ENCODE peak calls at places on chromosomes 1 and 21, in five cellular contexts. Z is OCI-LY7, I is fibroblast of lung, S is DND-41, Y is PC-9. A is an unnamed sample. For H3K79me2, the result is how much of the 10 kb centered on the place peaks cover.

GRCh38 chr1:234702342-234703000 is 92.5 kb upstream of the IRF2BP2 start:
- DNase-seq in Z (no peak), I (no peak), S (no peak), Y (no peak), A (peak)

GRCh38 chr1:49297783-49298182 is 521.1 kb upstream of the BEND5 start:
- DNase-seq in Z (no peak), I (no peak), S (no peak), Y (no peak), A (no peak)

GRCh38 chr21:43866233-43866632 is 1.2 kb downstream of the AGPAT3 start:
- DNase-seq in Z (peak), I (peak), S (peak), Y (no peak), A (peak)

GRCh38 chr1:17663646-17664045 is 91.5 kb upstream of the ACTL8 start:
- DNase-seq in Z (peak), I (no peak), S (no peak), Y (no peak), A (no peak)

GRCh38 chr1:221992427-221992826 is 250.5 kb upstream of the DUSP10 start:
- DNase-seq in Z (no peak), I (no peak), S (no peak), Y (no peak), A (no peak)

GRCh38 chr1:90959352-90960206 is 62.3 kb downstream of the ZNF644 start:
- DNase-seq in Z (no peak), I (peak), S (no peak), Y (no peak), A (no peak)

GRCh38 chr1:217534566-217534965 is 96.3 kb downstream of the GPATCH2 start:
- DNase-seq in Z (no peak), I (peak), S (no peak), Y (no peak), A (peak)

GRCh38 chr1:184152502-184152901 is 101.0 kb downstream of the TSEN15 start:
- DNase-seq in Z (no peak), I (peak), S (no peak), Y (no peak), A (no peak)

GRCh38 chr1:31891280-31891679 is 46.9 kb downstream of the PTP4A2 start:
- DNase-seq in Z (no peak), I (no peak), S (no peak), Y (no peak), A (peak)

DNA sequence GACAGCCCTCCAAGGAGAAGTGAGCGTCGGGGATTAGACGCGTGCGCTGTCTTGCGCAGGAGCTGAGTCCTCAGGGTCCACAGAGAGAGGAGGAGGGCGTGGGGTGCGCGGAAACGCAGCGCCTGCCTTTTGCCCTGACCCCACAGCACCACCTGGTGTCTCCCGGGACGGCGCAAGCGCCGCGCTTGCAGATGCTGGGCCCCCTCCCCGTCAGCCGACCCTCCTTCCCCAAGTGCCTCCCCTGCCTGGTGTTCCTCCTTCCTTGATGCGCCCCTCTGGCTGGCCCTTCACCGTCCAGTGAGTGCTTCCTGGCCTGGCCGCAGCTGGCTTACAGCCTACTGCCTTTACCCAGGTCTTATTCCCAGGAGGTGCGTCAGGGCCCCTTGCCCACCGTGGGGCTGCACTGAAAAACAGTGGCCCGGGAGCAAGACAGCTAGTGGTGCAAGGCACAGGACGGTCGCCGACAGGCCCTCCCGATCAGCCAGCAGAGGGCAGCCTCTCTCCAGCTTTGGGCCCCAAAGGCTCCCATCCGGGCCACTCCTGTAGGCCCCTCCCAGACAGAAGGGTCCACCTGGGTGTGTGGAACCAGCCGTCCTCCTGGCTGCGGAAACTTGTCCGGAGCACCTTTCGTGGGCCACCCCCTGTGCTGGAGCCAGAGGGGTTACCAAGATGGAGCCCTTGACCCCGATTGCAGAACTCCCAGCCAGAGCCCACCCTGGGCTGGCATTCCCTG is 12.9 kb upstream of the PHLDA3 start:
- DNase-seq in Z (peak), I (peak), S (peak), Y (peak), A (peak)
- H3K79me2 ChIP-seq in Z (under half), I (under half), S (under half), Y (under half), A (under half)

GRCh38 chr1:5570931-5571330 is 421.3 kb downstream of the NPHP4 start:
- DNase-seq in Z (no peak), I (no peak), S (no peak), Y (no peak), A (no peak)
- H3K27ac ChIP-seq in Z (no peak), I (no peak), S (no peak), Y (no peak), A (no peak)

DNA sequence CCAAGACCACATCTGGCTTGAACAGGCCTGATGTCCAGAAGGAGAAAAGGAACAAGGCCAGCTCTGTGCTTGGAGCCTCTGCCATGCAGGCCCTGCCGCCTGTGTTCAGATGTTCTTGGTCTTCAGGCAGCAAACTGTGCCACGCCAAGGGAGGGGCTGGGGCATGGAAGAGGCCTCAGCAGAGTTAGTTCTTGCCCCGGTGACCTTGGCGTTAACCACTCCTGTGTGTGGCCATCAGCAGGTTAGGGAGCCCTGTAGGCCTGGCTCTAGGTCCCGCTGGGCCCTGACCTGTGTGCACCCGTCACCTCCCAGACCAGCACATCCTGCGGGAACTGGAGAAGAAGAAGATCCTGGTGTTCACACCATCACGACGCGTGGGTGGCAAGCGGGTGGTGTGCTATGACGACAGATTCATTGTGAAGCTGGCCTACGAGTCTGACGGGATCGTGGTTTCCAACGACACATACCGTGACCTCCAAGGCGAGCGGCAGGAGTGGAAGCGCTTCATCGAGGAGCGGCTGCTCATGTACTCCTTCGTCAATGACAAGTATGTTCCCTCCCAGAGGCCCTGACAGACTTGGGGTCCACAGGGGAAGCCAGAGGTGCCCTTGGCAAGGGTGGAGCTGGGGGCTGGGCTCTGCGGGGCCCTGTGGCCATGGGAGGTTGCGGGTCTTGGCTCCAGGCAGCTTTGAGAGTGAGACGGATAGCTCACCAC is 7.1 kb downstream of the ZC3H12A start:
- DNase-seq in Z (no peak), I (no peak), S (no peak), Y (no peak), A (peak)
- H3K79me2 ChIP-seq in Z (under half), I (under half), S (under half), Y (half or more), A (half or more)

GRCh38 chr1:4797429-4797828 is 143.0 kb downstream of the AJAP1 start:
- DNase-seq in Z (no peak), I (no peak), S (no peak), Y (no peak), A (no peak)
- H3K27ac ChIP-seq in Z (peak), I (no peak), S (no peak), Y (no peak), A (no peak)

DNA sequence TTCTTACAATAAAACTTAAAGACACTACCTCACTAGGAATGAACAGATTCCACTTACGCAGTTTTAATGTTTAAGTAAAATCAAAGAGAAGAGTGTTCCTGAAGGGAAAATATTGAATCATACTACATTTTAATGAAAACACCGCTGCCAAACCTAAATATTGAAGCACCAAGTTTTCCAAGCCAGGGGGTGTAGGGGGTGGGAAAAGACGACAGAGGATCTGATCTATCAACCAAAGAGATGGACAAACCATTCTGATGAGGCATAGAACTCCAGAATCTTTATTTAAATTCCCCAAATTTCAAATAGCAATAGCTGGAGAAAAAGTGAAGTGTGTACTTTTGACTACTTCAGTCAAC is 1.2 kb downstream of the ELK4 start:
- DNase-seq in Z (no peak), I (no peak), S (no peak), Y (no peak), A (peak)
- H3K79me2 ChIP-seq in Z (half or more), I (under half), S (half or more), Y (half or more), A (half or more)

GRCh38 chr21:32717851-32718316 is 9.9 kb downstream of the SYNJ1 start:
- DNase-seq in Z (no peak), I (no peak), S (no peak), Y (no peak), A (no peak)
- H3K27ac ChIP-seq in Z (no peak), I (no peak), S (no peak), Y (no peak), A (no peak)

DNA sequence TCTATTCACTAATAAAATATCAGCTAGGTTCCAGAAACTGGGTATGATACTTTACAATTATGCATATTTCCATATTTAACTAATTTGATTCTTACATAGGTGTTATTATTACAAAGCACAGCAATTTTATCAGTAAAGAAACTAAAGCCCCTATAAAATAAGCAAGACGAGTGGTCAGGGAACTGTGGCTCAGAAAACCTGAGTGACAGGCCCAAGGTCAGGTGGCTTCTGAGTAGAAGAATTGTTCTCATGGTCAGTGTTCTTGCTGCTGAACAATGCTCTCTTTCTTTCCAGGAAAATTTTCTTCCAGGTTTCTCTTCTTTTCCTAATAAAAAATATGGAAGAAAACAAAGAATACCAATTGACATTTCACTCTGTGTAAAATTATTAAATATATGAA is 2.2 kb upstream of the ATP6V1G3 start:
- DNase-seq in Z (no peak), I (no peak), S (no peak), Y (no peak), A (no peak)
- H3K79me2 ChIP-seq in Z (under half), I (under half), S (under half), Y (under half), A (under half)

GRCh38 chr1:226002667-226003501 is 3.7 kb upstream of the SDE2 start:
- DNase-seq in Z (no peak), I (no peak), S (peak), Y (peak), A (no peak)
- H3K27ac ChIP-seq in Z (peak), I (no peak), S (no peak), Y (no peak), A (no peak)